ENCODE peak calls at places on chromosome 2, in four cellular contexts. O, N, C and G are unnamed samples.

GRCh38 chr2:171394164-171394725 is 39.5 kb downstream of the METTL8 start:
- DNase-seq in O (no peak), N (no peak), C (no peak), G (no peak)

GRCh38 chr2:7037340-7038333 is 120.4 kb downstream of the RNF144A start:
- DNase-seq in O (peak; percentile 70), N (peak; percentile 45), C (peak; percentile 58), G (peak; percentile 82)

GRCh38 chr2:96340493-96341414 is 5.2 kb downstream of the NCAPH start:
- DNase-seq in O (no peak), N (no peak), C (no peak), G (no peak)

GRCh38 chr2:19132967-19133366 is 225.5 kb downstream of the OSR1 start:
- DNase-seq in O (no peak), N (no peak), C (no peak), G (no peak)

GRCh38 chr2:44392338-44392943 is 30.7 kb downstream of the CAMKMT start:
- DNase-seq in O (peak; percentile 32), N (peak; percentile 22), C (peak; percentile 52), G (peak; percentile 38)

GRCh38 chr2:102041351-102041750 is 49.6 kb downstream of the IL1R2 start:
- DNase-seq in O (no peak), N (no peak), C (no peak), G (no peak)

GRCh38 chr2:219155054-219155644 is 5.5 kb downstream of the NHEJ1 start:
- DNase-seq in O (peak; percentile 75), N (no peak), C (peak; percentile 13), G (no peak)

GRCh38 chr2:223681125-223681524 is 79.0 kb upstream of the SCG2 start:
- DNase-seq in O (no peak), N (no peak), C (no peak), G (no peak)

GRCh38 chr2:196468394-196468793 is 171.1 kb upstream of the CCDC150 start:
- DNase-seq in O (no peak), N (no peak), C (no peak), G (no peak)

GRCh38 chr2:143110759-143111428 is 18.3 kb upstream of the ARHGAP15 start:
- DNase-seq in O (peak; percentile 73), N (no peak), C (peak; percentile 59), G (peak; percentile 63)

GRCh38 chr2:145593991-145594702 is 1074.2 kb upstream of the ZEB2 start:
- DNase-seq in O (peak; percentile 85), N (no peak), C (no peak), G (no peak)

GRCh38 chr2:60481257-60481656 is 72.2 kb downstream of the BCL11A start:
- DNase-seq in O (no peak), N (no peak), C (no peak), G (no peak)

GRCh38 chr2:88019985-88020384 is 3.6 kb upstream of the RNU2-63P start:
- DNase-seq in O (no peak), N (no peak), C (no peak), G (no peak)

GRCh38 chr2:2861666-2862240 is 515.9 kb downstream of the EIPR1 start:
- DNase-seq in O (no peak), N (no peak), C (no peak), G (peak; percentile 28)

GRCh38 chr2:169010180-169010579 is 20.9 kb downstream of the ABCB11 start:
- DNase-seq in O (no peak), N (no peak), C (no peak), G (no peak)

GRCh38 chr2:7209776-7210555 is 292.8 kb downstream of the RNF144A start:
- DNase-seq in O (peak; percentile 58), N (no peak), C (no peak), G (no peak)

GRCh38 chr2:19876751-19877150 is 25.0 kb downstream of the TTC32 start:
- DNase-seq in O (peak; percentile 18), N (no peak), C (no peak), G (no peak)

GRCh38 chr2:143231257-143231650 is 102.0 kb downstream of the ARHGAP15 start:
- DNase-seq in O (peak; percentile 5), N (no peak), C (no peak), G (no peak)

GRCh38 chr2:233328922-233329321 is 21.3 kb downstream of the SAG start:
- DNase-seq in O (no peak), N (no peak), C (no peak), G (no peak)

GRCh38 chr2:38376346-38376682 is 759 bp downstream of the ATL2 start:
- DNase-seq in O (peak; percentile 64), N (no peak), C (peak; percentile 33), G (no peak)

GRCh38 chr2:1046067-1046466 is 95.4 kb downstream of the SNTG2 start:
- DNase-seq in O (no peak), N (no peak), C (no peak), G (no peak)

GRCh38 chr2:235551965-235552364 is 58.1 kb downstream of the AGAP1 start:
- DNase-seq in O (peak; percentile 56), N (peak; percentile 33), C (no peak), G (peak; percentile 63)

GRCh38 chr2:219042750-219043149 is 1.4 kb upstream of the CFAP65 start:
- DNase-seq in O (no peak), N (no peak), C (no peak), G (no peak)

GRCh38 chr2:52931660-52932059 is 835.9 kb upstream of the CHAC2 start:
- DNase-seq in O (no peak), N (no peak), C (no peak), G (no peak)

GRCh38 chr2:84969511-84970265 is 1.3 kb upstream of the KCMF1 start:
- DNase-seq in O (peak; percentile 52), N (no peak), C (peak; percentile 20), G (no peak)